ENCODE peak calls at places on chromosome 15, in eight cellular contexts. V is effector memory CD4-positive, alpha-beta T cell; Y is HuH-7; G is endothelial cell of umbilical vein; I is naive B cell; L is anterior cingulate cortex; Z is DMS153; D is activated CD4-positive, alpha-beta T cell treated with anti-CD3 and anti-CD28 coated beads, Interleukin-2, amount 50 U/mL, for 1 hour. K is an unnamed sample.

GRCh38 chr15:23690015-23690414 is 2.9 kb upstream of the NDN start:
- DNase-seq in V (no peak), Y (no peak), G (no peak), I (no peak), L (no peak), Z (no peak), D (no peak), K (no peak)

GRCh38 chr15:64430000-64430735 is 30.2 kb upstream of the ZNF609 start:
- DNase-seq in V (no peak), Y (no peak), G (peak; percentile 77), I (no peak), L (no peak), Z (peak; percentile 29), D (peak; percentile 29), K (no peak)

GRCh38 chr15:31227954-31228542 is 98.6 kb upstream of the KLF13 start:
- DNase-seq in V (no peak), Y (no peak), G (no peak), I (peak; percentile 44), L (no peak), Z (no peak), D (no peak), K (peak; percentile 60)

GRCh38 chr15:77966540-77967290 is 110.8 kb downstream of the TBC1D2B start:
- DNase-seq in V (no peak), Y (peak; percentile 82), G (peak; percentile 34), I (peak; percentile 52), L (peak; percentile 29), Z (peak; percentile 0), D (peak; percentile 45), K (peak; percentile 65)

GRCh38 chr15:68630205-68630555 is 51.4 kb downstream of the CORO2B start:
- DNase-seq in V (no peak), Y (no peak), G (no peak), I (peak; percentile 24), L (no peak), Z (no peak), D (no peak), K (peak; percentile 48)

GRCh38 chr15:31347067-31347975 is 20.7 kb downstream of the KLF13 start:
- DNase-seq in V (peak; percentile 55), Y (no peak), G (no peak), I (no peak), L (no peak), Z (no peak), D (peak; percentile 73), K (peak; percentile 50)

GRCh38 chr15:48928877-48929538 is 34.7 kb downstream of the SHC4 start:
- DNase-seq in V (no peak), Y (no peak), G (no peak), I (no peak), L (no peak), Z (no peak), D (no peak), K (no peak)

GRCh38 chr15:92385096-92385495 is 8.6 kb upstream of the ST8SIA2 start:
- DNase-seq in V (no peak), Y (no peak), G (no peak), I (no peak), L (no peak), Z (no peak), D (no peak), K (no peak)

GRCh38 chr15:56286213-56286612 is 42.5 kb upstream of the RFX7 start:
- DNase-seq in V (no peak), Y (no peak), G (no peak), I (no peak), L (no peak), Z (no peak), D (no peak), K (peak; percentile 7)

GRCh38 chr15:100043069-100043641 is 298.6 kb downstream of the ADAMTS17 start:
- DNase-seq in V (no peak), Y (no peak), G (peak; percentile 71), I (no peak), L (no peak), Z (no peak), D (no peak), K (no peak)

K was measured in OCI-LY7.